ENCODE peak calls at places on chromosomes 3 and 15, in nine cellular contexts. H, U, B, N, Y, I, X, Q and Z are unnamed samples. For H3K36me3 and H3K27me3, the result is how much of the 10 kb centered on the place peaks cover.

GRCh38 chr3:126732281-126733060 is 28.4 kb downstream of the CHCHD6 start:
- DNase-seq in Q (no peak), N (no peak), H (no peak), I (no peak), B (no peak), Y (no peak), X (peak), U (no peak), Z (no peak)

GRCh38 chr3:185699927-185700326 is 113.8 kb downstream of the SENP2 start:
- DNase-seq in X (no peak), I (no peak), H (no peak), N (no peak), U (no peak), Y (no peak), Q (no peak), B (no peak), Z (no peak)

GRCh38 chr15:67878647-67879293 is 38.9 kb upstream of the RNU6-1 start:
- DNase-seq in H (no peak), U (no peak), X (no peak), Q (no peak), Y (no peak), N (no peak), I (no peak), B (no peak), Z (no peak)

GRCh38 chr3:27641888-27642601 is 80.1 kb downstream of the EOMES start:
- DNase-seq in Y (no peak), Q (no peak), H (no peak), I (no peak), N (no peak), X (no peak), B (no peak), U (no peak), Z (no peak)

GRCh38 chr3:20047940-20048339 is 7.7 kb downstream of the KAT2B start:
- DNase-seq in X (no peak), U (no peak), I (no peak), Q (no peak), Y (no peak), B (no peak), H (no peak), N (no peak), Z (no peak)

GRCh38 chr15:27249046-27249722 is 278.2 kb downstream of the GABRG3 start:
- DNase-seq in I (no peak), N (no peak), X (no peak), H (no peak), Y (no peak), U (no peak), B (no peak), Q (no peak), Z (no peak)

GRCh38 chr3:43080726-43081568 is 24.9 kb downstream of the POMGNT2 start:
- DNase-seq in U (no peak), I (no peak), Q (no peak), B (no peak), N (no peak), H (no peak), Y (no peak), X (no peak), Z (no peak)

GRCh38 chr3:196220587-196220986 is 4.3 kb downstream of the SLC51A start:
- DNase-seq in X (no peak), Q (no peak), N (no peak), B (no peak), U (no peak), Y (no peak), H (no peak), I (peak), Z (no peak)

GRCh38 chr3:76039431-76039830 is 254.1 kb upstream of the ZNF717 start:
- DNase-seq in Q (no peak), U (no peak), H (peak), N (no peak), X (no peak), B (no peak), Y (no peak), I (no peak), Z (no peak)

GRCh38 chr3:40417845-40418543 is 31.0 kb downstream of the ENTPD3 start:
- DNase-seq in X (no peak), Y (no peak), N (no peak), I (no peak), B (no peak), Q (no peak), H (peak), U (peak), Z (no peak)

GRCh38 chr3:18649666-18650363 is 224.7 kb upstream of the SATB1 start:
- DNase-seq in I (no peak), B (no peak), Q (no peak), H (no peak), U (no peak), N (peak), X (no peak), Y (no peak), Z (no peak)

DNA sequence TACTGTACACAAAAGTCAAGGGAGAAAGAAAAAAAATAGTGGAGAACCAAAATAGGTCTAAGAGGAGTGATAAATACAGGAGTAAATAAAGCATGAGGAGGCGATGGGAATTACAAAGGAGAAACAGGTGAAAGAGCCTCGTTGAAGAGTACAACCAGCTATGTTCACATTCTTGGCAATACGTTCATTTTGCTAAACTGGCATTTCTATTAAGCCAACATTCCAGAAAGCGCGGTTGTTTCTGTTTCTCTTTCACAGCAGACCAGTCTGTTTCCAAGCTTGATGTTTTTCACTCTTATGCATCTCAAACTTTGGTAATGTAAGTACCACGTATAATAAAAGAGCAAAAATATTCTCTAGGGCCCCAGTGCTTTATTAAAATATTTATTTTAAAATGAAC is 74.5 kb downstream of the NSUN3 start:
- DNase-seq in Q (no peak), X (peak), B (no peak), Y (no peak), N (no peak), I (no peak), U (no peak), H (no peak), Z (no peak)
- H3K36me3 ChIP-seq in Q (under half), X (under half), B (under half), Y (under half), N (under half), I (under half), U (under half), H (under half), Z (under half)

GRCh38 chr3:183533410-183534132 is 21.9 kb downstream of the KLHL6 start:
- DNase-seq in H (no peak), Y (no peak), I (no peak), Q (peak), B (peak), N (no peak), U (no peak), X (no peak), Z (peak)
- H3K27me3 ChIP-seq in H (under half), Y (under half), I (under half), Q (half or more), B (under half), N (under half), U (under half), X (under half), Z (under half)

GRCh38 chr15:101189341-101189679 is 62.5 kb downstream of the CHSY1 start:
- DNase-seq in Q (no peak), N (no peak), U (no peak), B (no peak), I (no peak), H (no peak), Y (no peak), X (no peak), Z (no peak)
- H3K4me3 ChIP-seq in Q (no peak), N (no peak), U (no peak), B (no peak), I (no peak), H (peak), Y (no peak), X (no peak), Z (no peak)

GRCh38 chr15:66755298-66756068 is 53.4 kb downstream of the SMAD6 start:
- DNase-seq in X (no peak), N (no peak), B (no peak), Q (no peak), Y (no peak), I (peak), U (no peak), H (no peak), Z (no peak)

GRCh38 chr15:66757030-66757429 is 55.0 kb downstream of the SMAD6 start:
- DNase-seq in Q (no peak), X (no peak), I (no peak), N (no peak), B (no peak), Y (no peak), U (no peak), H (no peak), Z (no peak)

GRCh38 chr15:66757521-66757920 is 55.5 kb downstream of the SMAD6 start:
- DNase-seq in N (no peak), B (no peak), I (peak), X (no peak), Y (no peak), H (no peak), U (no peak), Q (no peak), Z (no peak)

GRCh38 chr15:66754789-66755188 is 52.8 kb downstream of the SMAD6 start:
- DNase-seq in N (no peak), Y (no peak), H (no peak), U (no peak), B (no peak), I (no peak), Q (no peak), X (no peak), Z (no peak)

GRCh38 chr15:66756220-66756769 is 54.3 kb downstream of the SMAD6 start:
- DNase-seq in X (no peak), Y (no peak), Q (no peak), N (no peak), H (no peak), U (no peak), B (no peak), I (no peak), Z (no peak)
- H3K36me3 ChIP-seq in X (under half), Y (under half), Q (under half), N (under half), H (under half), U (under half), B (under half), I (under half), Z (under half)

GRCh38 chr3:71787851-71788405 is 3.0 kb upstream of the PROK2 start:
- DNase-seq in H (no peak), Y (no peak), N (no peak), U (no peak), X (no peak), B (no peak), Q (no peak), I (no peak), Z (no peak)

GRCh38 chr3:71784914-71785593 is at the start of gene PROK2:
- DNase-seq in Q (peak), I (no peak), N (peak), U (no peak), Y (no peak), B (no peak), X (no peak), H (no peak), Z (no peak)

GRCh38 chr3:71786551-71786950 is 1.6 kb upstream of the PROK2 start:
- DNase-seq in U (no peak), Y (no peak), N (no peak), H (no peak), X (no peak), I (no peak), B (no peak), Q (no peak), Z (no peak)

GRCh38 chr3:71785594-71786472 is 885 bp upstream of the PROK2 start:
- DNase-seq in B (no peak), H (no peak), Q (no peak), I (no peak), U (no peak), X (no peak), N (no peak), Y (no peak), Z (no peak)

DNA sequence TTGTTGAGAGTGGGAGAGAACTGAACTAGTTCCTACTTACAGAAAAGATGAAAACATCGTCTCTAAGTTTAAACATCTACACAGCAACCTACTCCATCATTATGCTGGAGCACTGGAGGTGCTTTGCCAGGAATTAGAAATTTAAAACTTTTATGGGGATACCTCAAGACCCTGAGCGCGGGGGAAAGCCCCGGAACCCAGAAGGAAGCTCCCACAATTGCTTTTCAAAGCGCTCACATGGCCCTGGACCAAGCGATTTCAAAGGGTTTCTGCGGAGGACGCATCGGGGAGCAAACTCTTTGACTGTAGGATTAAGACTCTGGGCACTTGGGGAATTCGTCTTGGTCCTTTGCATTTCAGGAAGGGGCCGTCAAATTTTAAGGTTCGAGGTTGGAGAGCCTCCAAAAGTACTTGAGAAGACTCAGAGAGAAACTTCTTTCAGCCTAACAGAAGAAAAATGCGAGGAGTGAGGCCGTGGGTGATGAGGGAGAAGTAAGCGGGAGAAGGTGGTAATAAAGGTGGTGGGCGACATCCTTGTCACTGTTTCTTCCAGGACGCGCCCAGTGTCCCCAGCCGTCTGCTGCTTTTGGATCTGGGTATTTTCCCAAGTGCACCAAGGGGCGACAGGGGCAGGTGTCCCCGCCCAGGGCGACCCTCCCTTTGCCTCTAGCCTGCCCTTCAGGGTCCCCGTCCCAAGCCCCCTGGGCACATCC is 591 bp downstream of the PROK2 start:
- DNase-seq in Q (peak), N (no peak), X (no peak), U (no peak), Y (no peak), B (no peak), H (no peak), I (no peak), Z (no peak)
- H3K27me3 ChIP-seq in Q (half or more), N (under half), X (half or more), U (under half), Y (under half), B (half or more), H (half or more), I (under half), Z (under half)

DNA sequence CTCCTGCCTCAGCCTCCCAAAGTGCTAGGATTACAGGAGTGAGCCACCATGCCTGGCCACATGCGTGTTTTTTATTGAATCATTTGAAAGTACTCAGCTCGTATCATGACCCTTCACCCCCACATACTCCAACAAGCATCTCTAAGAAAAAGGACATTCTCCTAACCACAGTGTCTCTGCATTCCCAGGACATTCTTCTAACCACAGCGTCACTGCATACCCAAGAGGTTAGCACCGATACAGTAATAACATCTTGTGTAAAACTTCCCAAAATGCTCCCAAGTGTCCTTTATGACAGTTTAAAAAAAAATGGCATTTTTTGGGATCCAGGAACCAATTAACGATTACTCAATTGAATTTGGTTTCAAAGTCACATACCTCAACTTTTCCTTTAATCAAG is 39.6 kb downstream of the FLNB start:
- DNase-seq in X (peak), I (no peak), Q (no peak), H (peak), B (no peak), N (no peak), U (no peak), Y (no peak), Z (no peak)
- H3K4me3 ChIP-seq in X (no peak), I (no peak), Q (no peak), H (peak), B (no peak), N (no peak), U (no peak), Y (no peak), Z (no peak)